ENCODE peak calls at places on chromosome 5, in five cellular contexts. One of them, this sample, is unnamed.
A peak's percentile ranks its signal among the peaks of the same experiment; 100 is the strongest.

GRCh38 chr5:156329197-156329611 is 2.2 kb downstream of the SGCD start:
- DNase-seq in spleen: no peak
- DNase-seq in SK-N-SH: no peak
- DNase-seq in sigmoid colon: no peak
- DNase-seq in K562: no peak
- DNase-seq in this sample: no peak

GRCh38 chr5:157820593-157821252 is 38.2 kb downstream of the CLINT1 start:
- DNase-seq in spleen: no peak
- DNase-seq in K562: peak; percentile 56
- DNase-seq in SK-N-SH: peak; percentile 19
- DNase-seq in sigmoid colon: no peak
- DNase-seq in this sample: no peak

GRCh38 chr5:142323480-142324376 is 1.1 kb downstream of the SPRY4 start:
- DNase-seq in K562: peak; percentile 77
- DNase-seq in sigmoid colon: peak; percentile 67
- DNase-seq in SK-N-SH: peak; percentile 43
- DNase-seq in spleen: no peak
- DNase-seq in this sample: no peak

GRCh38 chr5:139808481-139809330 is 13.1 kb downstream of the PSD2 start:
- DNase-seq in spleen: peak; percentile 66
- DNase-seq in SK-N-SH: no peak
- DNase-seq in K562: peak; percentile 53
- DNase-seq in sigmoid colon: no peak
- DNase-seq in this sample: no peak

GRCh38 chr5:168819004-168819626 is 239.9 kb upstream of the PANK3 start:
- DNase-seq in sigmoid colon: no peak
- DNase-seq in K562: no peak
- DNase-seq in spleen: no peak
- DNase-seq in SK-N-SH: no peak
- DNase-seq in this sample: no peak

GRCh38 chr5:135750506-135750905 is 84.0 kb upstream of the SLC25A48 start:
- DNase-seq in sigmoid colon: no peak
- DNase-seq in SK-N-SH: no peak
- DNase-seq in spleen: no peak
- DNase-seq in K562: peak; percentile 6
- DNase-seq in this sample: peak; percentile 57

GRCh38 chr5:109125755-109126429 is 283.9 kb downstream of the PJA2 start:
- DNase-seq in K562: peak; percentile 10
- DNase-seq in sigmoid colon: no peak
- DNase-seq in SK-N-SH: no peak
- DNase-seq in spleen: no peak
- DNase-seq in this sample: no peak

GRCh38 chr5:149873896-149874295 is 70.7 kb downstream of the PDE6A start:
- DNase-seq in spleen: no peak
- DNase-seq in SK-N-SH: no peak
- DNase-seq in sigmoid colon: no peak
- DNase-seq in K562: no peak
- DNase-seq in this sample: no peak

GRCh38 chr5:1488882-1489680 is 34.7 kb downstream of the LPCAT1 start:
- DNase-seq in sigmoid colon: no peak
- DNase-seq in K562: no peak
- DNase-seq in SK-N-SH: no peak
- DNase-seq in spleen: no peak
- DNase-seq in this sample: no peak
- TF ChIP-seq POLR2AphosphoS5 in sigmoid colon: no peak
- TF ChIP-seq POLR2AphosphoS5 in K562: no peak
- TF ChIP-seq POLR2AphosphoS5 in SK-N-SH: no peak
- TF ChIP-seq POLR2AphosphoS5 in spleen: peak; percentile 67
- TF ChIP-seq POLR2AphosphoS5 in this sample: no peak

GRCh38 chr5:153813871-153814270 is 224.8 kb downstream of the FAM114A2 start:
- DNase-seq in K562: no peak
- DNase-seq in sigmoid colon: no peak
- DNase-seq in spleen: no peak
- DNase-seq in SK-N-SH: no peak
- DNase-seq in this sample: no peak
- TF ChIP-seq POLR2AphosphoS5 in K562: no peak
- TF ChIP-seq POLR2AphosphoS5 in sigmoid colon: no peak
- TF ChIP-seq POLR2AphosphoS5 in spleen: no peak
- TF ChIP-seq POLR2AphosphoS5 in SK-N-SH: no peak
- TF ChIP-seq POLR2AphosphoS5 in this sample: no peak

DNA sequence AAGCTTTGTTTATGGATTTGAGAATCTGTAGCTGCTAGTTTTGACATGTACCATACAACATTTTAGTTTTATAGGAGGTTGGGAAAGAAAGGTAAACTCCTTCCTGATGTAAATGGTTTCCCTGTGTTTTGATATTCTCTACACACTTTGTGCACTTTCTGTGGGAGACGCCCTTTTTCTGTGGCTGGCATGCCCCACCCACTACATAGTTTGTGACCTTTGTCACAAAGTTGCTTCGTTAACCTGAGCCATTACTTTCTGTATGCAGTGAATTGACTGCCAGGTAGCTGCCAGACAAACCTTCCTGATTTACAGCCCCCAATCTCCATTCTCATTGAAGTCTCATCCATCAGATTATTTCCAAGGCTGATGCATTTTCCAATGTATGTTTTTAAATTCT is 90.6 kb downstream of the NLN start:
- DNase-seq in sigmoid colon: no peak
- DNase-seq in K562: peak; percentile 25
- DNase-seq in SK-N-SH: no peak
- DNase-seq in spleen: no peak
- DNase-seq in this sample: no peak
- TF ChIP-seq POLR2AphosphoS5 in sigmoid colon: no peak
- TF ChIP-seq POLR2AphosphoS5 in K562: no peak
- TF ChIP-seq POLR2AphosphoS5 in SK-N-SH: no peak
- TF ChIP-seq POLR2AphosphoS5 in spleen: no peak
- TF ChIP-seq POLR2AphosphoS5 in this sample: no peak

GRCh38 chr5:91367908-91368648 is 15.0 kb downstream of the ARRDC3 start:
- DNase-seq in K562: no peak
- DNase-seq in sigmoid colon: no peak
- DNase-seq in SK-N-SH: no peak
- DNase-seq in spleen: no peak
- DNase-seq in this sample: peak; percentile 53
- TF ChIP-seq POLR2AphosphoS5 in K562: peak; percentile 70
- TF ChIP-seq POLR2AphosphoS5 in sigmoid colon: no peak
- TF ChIP-seq POLR2AphosphoS5 in SK-N-SH: no peak
- TF ChIP-seq POLR2AphosphoS5 in spleen: no peak
- TF ChIP-seq POLR2AphosphoS5 in this sample: no peak

GRCh38 chr5:89313044-89313443 is 430.1 kb upstream of the MEF2C start:
- DNase-seq in spleen: no peak
- DNase-seq in sigmoid colon: no peak
- DNase-seq in SK-N-SH: no peak
- DNase-seq in K562: no peak
- DNase-seq in this sample: no peak
- TF ChIP-seq POLR2AphosphoS5 in spleen: no peak
- TF ChIP-seq POLR2AphosphoS5 in sigmoid colon: no peak
- TF ChIP-seq POLR2AphosphoS5 in SK-N-SH: no peak
- TF ChIP-seq POLR2AphosphoS5 in K562: no peak
- TF ChIP-seq POLR2AphosphoS5 in this sample: no peak

GRCh38 chr5:14153932-14154646 is 10.9 kb downstream of the TRIO start:
- DNase-seq in spleen: no peak
- DNase-seq in SK-N-SH: no peak
- DNase-seq in K562: no peak
- DNase-seq in sigmoid colon: peak; percentile 93
- DNase-seq in this sample: peak; percentile 94
- TF ChIP-seq POLR2AphosphoS5 in spleen: no peak
- TF ChIP-seq POLR2AphosphoS5 in SK-N-SH: no peak
- TF ChIP-seq POLR2AphosphoS5 in K562: no peak
- TF ChIP-seq POLR2AphosphoS5 in sigmoid colon: peak; percentile 84
- TF ChIP-seq POLR2AphosphoS5 in this sample: peak; percentile 70

GRCh38 chr5:120160120-120160895 is 303.8 kb upstream of the PRR16 start:
- DNase-seq in K562: no peak
- DNase-seq in SK-N-SH: no peak
- DNase-seq in spleen: no peak
- DNase-seq in sigmoid colon: no peak
- DNase-seq in this sample: no peak
- TF ChIP-seq POLR2AphosphoS5 in K562: no peak
- TF ChIP-seq POLR2AphosphoS5 in SK-N-SH: no peak
- TF ChIP-seq POLR2AphosphoS5 in spleen: no peak
- TF ChIP-seq POLR2AphosphoS5 in sigmoid colon: no peak
- TF ChIP-seq POLR2AphosphoS5 in this sample: no peak

GRCh38 chr5:77847814-77848290 is 71.7 kb upstream of the TBCA start:
- DNase-seq in SK-N-SH: peak; percentile 26
- DNase-seq in K562: no peak
- DNase-seq in spleen: no peak
- DNase-seq in sigmoid colon: no peak
- DNase-seq in this sample: peak; percentile 42
- TF ChIP-seq POLR2AphosphoS5 in SK-N-SH: no peak
- TF ChIP-seq POLR2AphosphoS5 in K562: no peak
- TF ChIP-seq POLR2AphosphoS5 in spleen: no peak
- TF ChIP-seq POLR2AphosphoS5 in sigmoid colon: no peak
- TF ChIP-seq POLR2AphosphoS5 in this sample: no peak

GRCh38 chr5:1929108-1929991 is 46.6 kb upstream of the IRX4 start:
- DNase-seq in sigmoid colon: no peak
- DNase-seq in SK-N-SH: no peak
- DNase-seq in K562: no peak
- DNase-seq in spleen: no peak
- DNase-seq in this sample: no peak

GRCh38 chr5:1930501-1930879 is 47.8 kb upstream of the IRX4 start:
- DNase-seq in sigmoid colon: peak; percentile 60
- DNase-seq in spleen: no peak
- DNase-seq in K562: no peak
- DNase-seq in SK-N-SH: no peak
- DNase-seq in this sample: no peak

GRCh38 chr5:1930880-1931589 is 48.3 kb upstream of the IRX4 start:
- DNase-seq in SK-N-SH: peak; percentile 40
- DNase-seq in spleen: peak; percentile 67
- DNase-seq in sigmoid colon: peak; percentile 68
- DNase-seq in K562: no peak
- DNase-seq in this sample: no peak

GRCh38 chr5:1933364-1934055 is 50.8 kb upstream of the IRX4 start:
- DNase-seq in sigmoid colon: no peak
- DNase-seq in SK-N-SH: no peak
- DNase-seq in spleen: no peak
- DNase-seq in K562: no peak
- DNase-seq in this sample: no peak

DNA sequence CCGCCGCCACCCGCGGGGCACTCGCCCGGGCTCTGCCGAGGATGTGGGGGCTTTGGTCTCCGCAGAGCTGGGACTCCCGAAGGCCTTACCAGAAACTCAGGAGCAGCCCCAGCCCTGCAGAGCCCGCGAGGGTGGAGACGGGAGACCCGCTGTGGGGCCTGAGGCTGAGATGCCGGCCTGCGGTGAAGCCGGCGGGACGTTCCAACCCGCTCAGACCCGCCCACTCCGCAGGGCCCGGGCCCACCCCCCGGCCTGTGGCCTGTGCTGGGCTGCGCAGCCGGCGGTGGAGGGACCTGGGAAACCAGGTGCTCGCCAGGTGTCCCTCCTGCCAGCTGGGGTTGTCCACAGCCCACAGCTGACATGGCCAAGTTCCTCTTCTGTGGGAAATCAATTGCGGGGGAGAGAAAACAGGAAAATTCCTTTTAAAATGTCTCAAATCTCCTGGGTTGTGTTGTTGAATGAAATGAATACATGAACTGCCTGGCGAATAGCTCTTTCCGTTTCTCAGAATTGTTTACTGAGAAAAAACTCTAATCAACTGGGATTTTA is 48.9 kb upstream of the IRX4 start:
- DNase-seq in sigmoid colon: peak; percentile 75
- DNase-seq in SK-N-SH: no peak
- DNase-seq in K562: no peak
- DNase-seq in spleen: no peak
- DNase-seq in this sample: no peak
- TF ChIP-seq POLR2AphosphoS5 in sigmoid colon: no peak
- TF ChIP-seq POLR2AphosphoS5 in SK-N-SH: no peak
- TF ChIP-seq POLR2AphosphoS5 in K562: no peak
- TF ChIP-seq POLR2AphosphoS5 in spleen: no peak
- TF ChIP-seq POLR2AphosphoS5 in this sample: no peak

DNA sequence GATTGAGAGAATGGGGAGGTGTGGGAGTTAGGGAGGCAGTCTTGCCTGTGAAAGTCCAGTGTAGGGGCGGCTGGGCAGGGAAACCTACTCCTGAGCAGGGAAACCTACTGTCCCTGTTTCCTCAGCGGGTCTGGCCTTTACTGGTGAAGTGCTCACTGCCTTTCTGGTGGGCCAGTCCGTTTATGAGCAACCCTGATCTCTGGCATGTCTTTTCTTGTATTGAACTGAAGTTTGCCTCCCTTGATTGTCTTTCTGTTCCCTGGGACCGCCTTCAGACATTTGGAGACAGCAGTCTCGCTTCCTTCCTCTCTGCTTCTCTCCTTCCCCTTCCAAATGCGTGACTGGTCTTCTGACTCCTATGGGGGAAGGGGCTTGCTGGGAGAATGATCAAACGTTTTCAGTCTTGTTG is 2.9 kb downstream of the SNX18 start:
- DNase-seq in K562: peak; percentile 24
- DNase-seq in spleen: no peak
- DNase-seq in sigmoid colon: no peak
- DNase-seq in SK-N-SH: no peak
- DNase-seq in this sample: peak; percentile 91
- TF ChIP-seq POLR2AphosphoS5 in K562: no peak
- TF ChIP-seq POLR2AphosphoS5 in spleen: no peak
- TF ChIP-seq POLR2AphosphoS5 in sigmoid colon: peak; percentile 55
- TF ChIP-seq POLR2AphosphoS5 in SK-N-SH: no peak
- TF ChIP-seq POLR2AphosphoS5 in this sample: no peak